ENCODE peak calls at places on chromosomes 11 and 22, in four cellular contexts. R is SK-N-SH, P is GM12878, E is K562. N is an unnamed sample. For H3K4me1, the result is how much of the 10 kb centered on the place peaks cover.

GRCh38 chr22:40218723-40219294 is 41.1 kb downstream of the TNRC6B start:
- DNase-seq in R (no peak), P (no peak), E (no peak), N (no peak)

GRCh38 chr11:63920870-63921417 is 4.0 kb upstream of the RCOR2 start:
- DNase-seq in R (no peak), P (no peak), E (peak), N (peak)

GRCh38 chr11:73907191-73907590 is 30.4 kb downstream of the PAAF1 start:
- DNase-seq in E (peak), R (no peak), P (no peak), N (no peak)

GRCh38 chr11:27718853-27719574 is 18.8 kb upstream of the BDNF start:
- DNase-seq in R (peak), P (no peak), E (no peak), N (peak)

GRCh38 chr11:45896392-45897068 is 10.5 kb downstream of the FREY1 start:
- DNase-seq in R (peak), E (no peak), P (no peak), N (peak)

GRCh38 chr11:59185412-59185811 is 13.5 kb downstream of the DTX4 start:
- DNase-seq in P (no peak), R (no peak), E (no peak), N (no peak)

GRCh38 chr11:76266269-76266668 is 60.0 kb upstream of the WNT11 start:
- DNase-seq in R (no peak), E (no peak), P (no peak), N (no peak)

GRCh38 chr22:48500481-48501230 is 1327.0 kb downstream of the BRD1 start:
- DNase-seq in R (no peak), P (no peak), E (no peak), N (no peak)

GRCh38 chr11:128171496-128171895 is 415.9 kb downstream of the ETS1 start:
- DNase-seq in P (no peak), E (no peak), R (no peak), N (no peak)

GRCh38 chr11:120172921-120173705 is 35.2 kb upstream of the TRIM29 start:
- DNase-seq in E (no peak), R (peak), P (no peak), N (no peak)

GRCh38 chr22:37260939-37261338 is 16.9 kb upstream of the RAC2 start:
- DNase-seq in E (peak), P (no peak), R (peak), N (no peak)

GRCh38 chr11:35781342-35782171 is 119.0 kb downstream of the TRIM44 start:
- DNase-seq in E (no peak), R (no peak), P (no peak), N (no peak)

GRCh38 chr11:6911946-6912345 is 8.9 kb upstream of the OR2D3 start:
- DNase-seq in E (no peak), P (no peak), R (no peak), N (no peak)

GRCh38 chr22:37636186-37636948 is 3.1 kb upstream of the SH3BP1 start:
- DNase-seq in R (no peak), P (no peak), E (no peak), N (no peak)

GRCh38 chr22:49971232-49972162 is 10.9 kb downstream of the PIM3 start:
- DNase-seq in R (peak), P (no peak), E (peak), N (no peak)

GRCh38 chr11:2530131-2530854 is 85.5 kb downstream of the KCNQ1 start:
- DNase-seq in P (no peak), E (no peak), R (no peak), N (no peak)

GRCh38 chr22:30228509-30229359 is 17.8 kb downstream of the LIF start:
- DNase-seq in R (no peak), P (no peak), E (no peak), N (peak)

GRCh38 chr22:27809700-27810365 is 8.3 kb upstream of the MN1 start:
- DNase-seq in R (no peak), P (no peak), E (no peak), N (no peak)

GRCh38 chr22:42645938-42646568 is 3.1 kb downstream of the CYB5R3 start:
- DNase-seq in P (no peak), R (no peak), E (no peak), N (no peak)

GRCh38 chr11:23233075-23233474 is 372.8 kb upstream of the CCDC179 start:
- DNase-seq in E (no peak), P (no peak), R (no peak), N (no peak)

GRCh38 chr11:82701847-82702520 is 31.7 kb downstream of the FAM181B start:
- DNase-seq in E (peak), R (peak), P (no peak), N (peak)

GRCh38 chr11:73757598-73757997 is 3.3 kb downstream of the RAB6A start:
- DNase-seq in R (no peak), P (no peak), E (no peak), N (no peak)

GRCh38 chr11:19644316-19644715 is 68.3 kb upstream of the NAV2 start:
- DNase-seq in E (no peak), R (no peak), P (no peak), N (no peak)

GRCh38 chr11:120209750-120210650 is 832 bp upstream of the OAF start:
- DNase-seq in R (peak), P (no peak), E (no peak), N (no peak)

GRCh38 chr11:130765951-130766649 is 150.2 kb downstream of the SNX19 start:
- DNase-seq in E (no peak), R (no peak), P (peak), N (no peak)

DNA sequence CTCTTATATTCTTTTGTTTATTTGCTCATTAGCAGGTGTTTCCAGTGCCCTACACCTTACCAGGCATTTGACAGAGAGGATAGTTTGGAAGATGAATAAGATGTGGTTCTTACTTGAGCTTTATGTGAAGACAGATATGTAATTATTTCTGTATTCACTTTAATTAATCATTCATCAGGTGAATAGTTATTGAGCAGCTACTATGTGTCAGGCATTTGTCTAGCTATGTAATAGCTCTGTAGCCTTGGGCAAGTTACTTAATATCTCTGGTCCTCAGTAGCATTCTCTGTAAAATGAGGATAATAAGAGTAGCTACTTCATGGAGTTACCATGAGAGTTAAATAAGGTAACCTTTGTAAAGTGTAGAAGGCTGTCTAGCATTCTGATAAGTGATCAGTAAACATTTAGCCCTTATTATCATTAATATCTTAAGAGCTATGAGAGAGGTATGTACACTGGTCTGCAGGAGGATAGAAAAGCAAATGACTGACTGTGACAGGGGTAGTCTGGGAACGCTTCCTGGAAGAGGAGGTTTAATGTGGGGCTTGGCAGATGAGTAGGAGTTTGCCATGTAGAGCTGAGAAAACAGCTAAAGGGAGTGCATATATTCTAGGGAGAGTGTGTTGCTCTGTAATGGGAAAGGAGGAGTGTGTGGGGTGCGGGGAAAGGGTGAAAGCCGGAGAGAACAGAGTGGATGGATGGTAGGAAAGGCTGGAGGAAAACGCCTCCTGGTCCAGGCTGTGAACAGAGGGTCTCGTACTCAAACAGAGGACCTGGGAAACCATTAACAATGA is 56.1 kb downstream of the MICAL2 start:
- DNase-seq in E (no peak), P (no peak), R (no peak), N (no peak)
- H3K4me1 ChIP-seq in E (under half), P (under half), R (half or more), N (under half)

DNA sequence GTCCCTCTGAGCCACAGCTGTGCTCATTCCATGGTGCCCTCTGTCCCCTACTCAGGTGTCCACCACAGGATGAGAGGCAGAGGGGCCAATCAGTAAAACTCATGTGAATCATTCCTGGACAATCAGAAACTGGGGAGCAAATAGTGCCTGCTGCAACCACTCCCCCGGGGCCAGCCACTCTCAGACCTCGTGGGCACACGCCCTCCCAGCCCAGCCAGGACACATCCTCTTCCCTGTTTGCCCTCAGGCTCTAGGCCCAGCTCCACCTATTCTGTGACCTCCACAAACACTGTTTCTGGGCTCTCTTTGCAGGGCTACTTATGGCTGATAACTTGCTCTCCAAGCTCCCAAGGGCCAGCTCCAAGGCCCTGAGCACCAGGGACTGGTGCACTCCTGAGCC is 14.0 kb upstream of the KCTD14 start:
- DNase-seq in P (no peak), E (no peak), R (no peak), N (no peak)
- TF ChIP-seq YY1 in P (no peak), E (no peak), R (no peak), N (no peak)

GRCh38 chr11:4025248-4025956 is 69.2 kb upstream of the RRM1 start:
- DNase-seq in R (peak), P (no peak), E (no peak), N (no peak)
- H3K9ac ChIP-seq in R (no peak), P (no peak), E (no peak), N (no peak)

DNA sequence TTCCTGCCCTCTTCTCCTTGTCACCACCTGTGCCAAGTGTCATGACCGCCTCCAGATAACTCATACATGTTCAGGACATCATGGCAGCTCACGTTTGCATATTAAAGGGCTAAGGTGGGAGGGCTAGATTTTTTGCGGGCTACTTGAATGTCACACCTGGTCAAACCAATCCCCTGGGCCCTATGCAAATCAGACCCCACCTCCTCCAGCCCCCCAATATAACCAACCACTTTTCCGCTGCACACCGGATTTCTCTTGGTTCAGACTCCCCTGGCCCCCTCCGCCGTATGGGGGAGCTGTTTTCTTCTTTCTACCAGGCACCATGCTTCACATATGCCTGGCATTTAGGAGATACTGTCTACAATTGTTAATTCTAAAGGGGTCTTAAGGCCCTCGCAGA is 12.6 kb downstream of the UPB1 start:
- DNase-seq in R (no peak), E (no peak), P (no peak), N (peak)
- H3K4me1 ChIP-seq in R (under half), E (under half), P (half or more), N (under half)

DNA sequence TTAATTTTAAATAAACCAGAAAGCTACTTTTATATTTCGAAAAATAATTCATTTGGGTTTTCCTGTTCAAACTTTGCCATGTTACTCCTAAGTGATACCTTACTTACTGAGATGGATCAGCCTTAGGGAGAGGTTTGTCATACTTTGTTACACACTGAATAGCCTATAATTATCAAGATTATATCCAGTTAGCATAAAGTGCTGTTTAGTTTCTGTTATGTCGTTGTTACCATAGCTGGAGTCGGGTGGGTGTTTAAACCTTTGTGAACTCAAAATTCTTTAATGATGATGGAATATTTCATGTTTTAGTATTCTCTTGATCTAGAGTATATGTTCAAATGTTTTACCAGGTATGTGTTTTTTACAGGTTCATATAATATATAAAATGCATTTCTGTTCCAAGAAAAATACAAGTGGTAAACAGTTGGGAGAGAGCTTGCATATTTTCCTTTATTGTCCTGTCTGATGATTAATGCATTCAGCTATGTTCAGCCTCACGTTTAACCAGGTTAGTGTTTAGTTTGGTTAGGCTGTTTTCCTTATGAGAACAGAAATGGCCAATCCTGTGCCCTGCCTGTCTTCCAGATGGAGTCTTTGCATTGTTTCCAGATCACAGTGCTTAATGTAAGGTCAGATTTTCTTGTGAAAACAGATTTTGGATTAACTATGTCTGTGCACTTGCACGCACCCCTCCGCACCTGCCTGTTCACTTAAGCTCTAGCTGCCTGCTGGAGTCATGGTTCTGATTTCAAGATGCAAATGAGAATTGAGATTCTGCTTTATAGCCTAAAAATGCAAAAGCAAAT is 105.6 kb downstream of the ATXN10 start:
- DNase-seq in E (no peak), R (no peak), P (no peak), N (no peak)
- TF ChIP-seq YY1 in E (no peak), R (no peak), P (no peak), N (no peak)

GRCh38 chr22:19663821-19664325 is 50.4 kb upstream of the SEPTIN5 start:
- DNase-seq in E (peak), P (no peak), R (peak), N (no peak)
- H3K9ac ChIP-seq in E (peak), P (no peak), R (peak), N (no peak)

N was measured in NT2/D1.